ENCODE peak calls at places on chromosomes 4 and X, in six cellular contexts. One of them, this sample, is unnamed.

GRCh38 chrX:54633641-54634040 is 103.6 kb downstream of the GNL3L start:
- DNase-seq in IMR-90: peak
- DNase-seq in GM12878: no peak
- DNase-seq in A549: no peak
- DNase-seq in K562: no peak
- DNase-seq in HepG2: no peak
- DNase-seq in this sample: no peak

GRCh38 chr4:11585506-11585905 is 156.8 kb upstream of the HS3ST1 start:
- DNase-seq in IMR-90: no peak
- DNase-seq in K562: no peak
- DNase-seq in GM12878: no peak
- DNase-seq in HepG2: no peak
- DNase-seq in A549: peak
- DNase-seq in this sample: no peak

GRCh38 chrX:53616921-53617320 is 69.6 kb downstream of the HUWE1 start:
- DNase-seq in A549: no peak
- DNase-seq in K562: no peak
- DNase-seq in IMR-90: no peak
- DNase-seq in HepG2: no peak
- DNase-seq in GM12878: no peak
- DNase-seq in this sample: no peak

GRCh38 chr4:87949961-87950360 is 25.6 kb upstream of the SPP1 start:
- DNase-seq in GM12878: no peak
- DNase-seq in A549: no peak
- DNase-seq in IMR-90: peak
- DNase-seq in K562: no peak
- DNase-seq in HepG2: no peak
- DNase-seq in this sample: no peak

GRCh38 chr4:140256941-140257340 is 103.0 kb upstream of the MAML3 start:
- DNase-seq in IMR-90: peak
- DNase-seq in GM12878: no peak
- DNase-seq in K562: no peak
- DNase-seq in HepG2: peak
- DNase-seq in A549: no peak
- DNase-seq in this sample: no peak

GRCh38 chr4:77701111-77701510 is 95.5 kb downstream of the CXCL13 start:
- DNase-seq in A549: no peak
- DNase-seq in K562: no peak
- DNase-seq in HepG2: no peak
- DNase-seq in GM12878: no peak
- DNase-seq in IMR-90: no peak
- DNase-seq in this sample: no peak

GRCh38 chrX:131792789-131793462 is 230.2 kb upstream of the STK26 start:
- DNase-seq in HepG2: no peak
- DNase-seq in IMR-90: peak
- DNase-seq in A549: peak
- DNase-seq in GM12878: peak
- DNase-seq in K562: no peak
- DNase-seq in this sample: peak

GRCh38 chr4:111960241-111960667 is 185.0 kb upstream of the FAM241A start:
- DNase-seq in IMR-90: no peak
- DNase-seq in GM12878: peak
- DNase-seq in K562: no peak
- DNase-seq in HepG2: no peak
- DNase-seq in A549: no peak
- DNase-seq in this sample: no peak

GRCh38 chr4:142378179-142378578 is 467.9 kb downstream of the INPP4B start:
- DNase-seq in IMR-90: no peak
- DNase-seq in K562: no peak
- DNase-seq in HepG2: no peak
- DNase-seq in A549: no peak
- DNase-seq in GM12878: no peak
- DNase-seq in this sample: no peak

GRCh38 chrX:71440401-71440800 is 74.2 kb downstream of the TAF1 start:
- DNase-seq in HepG2: no peak
- DNase-seq in A549: no peak
- DNase-seq in IMR-90: no peak
- DNase-seq in GM12878: no peak
- DNase-seq in K562: no peak
- DNase-seq in this sample: no peak

GRCh38 chr4:111492501-111492900 is 652.8 kb upstream of the FAM241A start:
- DNase-seq in GM12878: no peak
- DNase-seq in IMR-90: no peak
- DNase-seq in HepG2: no peak
- DNase-seq in A549: no peak
- DNase-seq in K562: no peak
- DNase-seq in this sample: no peak

GRCh38 chr4:22500831-22501714 is 14.8 kb downstream of the ADGRA3 start:
- DNase-seq in K562: no peak
- DNase-seq in IMR-90: peak
- DNase-seq in HepG2: no peak
- DNase-seq in A549: peak
- DNase-seq in GM12878: peak
- DNase-seq in this sample: no peak

GRCh38 chr4:113148925-113149324 is 99.5 kb downstream of the ANK2 start:
- DNase-seq in GM12878: no peak
- DNase-seq in A549: no peak
- DNase-seq in IMR-90: no peak
- DNase-seq in K562: no peak
- DNase-seq in HepG2: no peak
- DNase-seq in this sample: no peak

GRCh38 chrX:123648028-123648810 is 84.6 kb downstream of the THOC2 start:
- DNase-seq in HepG2: peak
- DNase-seq in A549: peak
- DNase-seq in GM12878: no peak
- DNase-seq in IMR-90: peak
- DNase-seq in K562: peak
- DNase-seq in this sample: no peak

GRCh38 chr4:117429061-117429460 is 343.7 kb upstream of the TRAM1L1 start:
- DNase-seq in HepG2: no peak
- DNase-seq in IMR-90: no peak
- DNase-seq in A549: no peak
- DNase-seq in K562: no peak
- DNase-seq in GM12878: no peak
- DNase-seq in this sample: no peak

GRCh38 chr4:111501946-111502345 is 643.3 kb upstream of the FAM241A start:
- DNase-seq in K562: no peak
- DNase-seq in GM12878: no peak
- DNase-seq in HepG2: no peak
- DNase-seq in IMR-90: peak
- DNase-seq in A549: no peak
- DNase-seq in this sample: no peak

GRCh38 chr4:21452931-21453330 is 495.6 kb downstream of the KCNIP4 start:
- DNase-seq in K562: no peak
- DNase-seq in HepG2: no peak
- DNase-seq in A549: no peak
- DNase-seq in GM12878: no peak
- DNase-seq in IMR-90: no peak
- DNase-seq in this sample: no peak

GRCh38 chr4:654871-655734 is 19.0 kb downstream of the ATP5ME start:
- DNase-seq in HepG2: no peak
- DNase-seq in A549: no peak
- DNase-seq in K562: no peak
- DNase-seq in IMR-90: no peak
- DNase-seq in GM12878: no peak
- DNase-seq in this sample: no peak

GRCh38 chr4:108336076-108336475 is 167.3 kb upstream of the LEF1 start:
- DNase-seq in GM12878: no peak
- DNase-seq in IMR-90: no peak
- DNase-seq in HepG2: no peak
- DNase-seq in A549: no peak
- DNase-seq in K562: no peak
- DNase-seq in this sample: no peak

GRCh38 chr4:73257995-73258667 is 467 bp downstream of the ANKRD17 start:
- DNase-seq in GM12878: no peak
- DNase-seq in A549: peak
- DNase-seq in HepG2: peak
- DNase-seq in K562: peak
- DNase-seq in IMR-90: peak
- DNase-seq in this sample: peak

GRCh38 chrX:125090046-125090445 is 229.6 kb upstream of the TEX13C start:
- DNase-seq in IMR-90: no peak
- DNase-seq in K562: no peak
- DNase-seq in A549: no peak
- DNase-seq in GM12878: no peak
- DNase-seq in HepG2: no peak
- DNase-seq in this sample: no peak
- TF ChIP-seq SMC3 in IMR-90: no peak
- TF ChIP-seq SMC3 in K562: no peak
- TF ChIP-seq SMC3 in A549: no peak
- TF ChIP-seq SMC3 in GM12878: no peak
- TF ChIP-seq SMC3 in HepG2: no peak
- TF ChIP-seq SMC3 in this sample: no peak

GRCh38 chr4:81688085-81688484 is 216.4 kb upstream of the RASGEF1B start:
- DNase-seq in A549: no peak
- DNase-seq in IMR-90: no peak
- DNase-seq in HepG2: no peak
- DNase-seq in GM12878: no peak
- DNase-seq in K562: no peak
- DNase-seq in this sample: no peak
- TF ChIP-seq SMC3 in A549: no peak
- TF ChIP-seq SMC3 in IMR-90: no peak
- TF ChIP-seq SMC3 in HepG2: no peak
- TF ChIP-seq SMC3 in GM12878: no peak
- TF ChIP-seq SMC3 in K562: no peak
- TF ChIP-seq SMC3 in this sample: no peak

GRCh38 chr4:186104114-186104894 is at the start of gene FAM149A:
- DNase-seq in HepG2: no peak
- DNase-seq in K562: no peak
- DNase-seq in IMR-90: no peak
- DNase-seq in GM12878: no peak
- DNase-seq in A549: peak
- DNase-seq in this sample: no peak
- TF ChIP-seq SMC3 in HepG2: no peak
- TF ChIP-seq SMC3 in K562: no peak
- TF ChIP-seq SMC3 in IMR-90: no peak
- TF ChIP-seq SMC3 in GM12878: no peak
- TF ChIP-seq SMC3 in A549: no peak
- TF ChIP-seq SMC3 in this sample: no peak

GRCh38 chr4:76606662-76607265 is 171.7 kb downstream of the SHROOM3 start:
- DNase-seq in A549: no peak
- DNase-seq in IMR-90: no peak
- DNase-seq in HepG2: no peak
- DNase-seq in K562: no peak
- DNase-seq in GM12878: no peak
- DNase-seq in this sample: no peak

GRCh38 chr4:76607846-76608245 is 172.8 kb downstream of the SHROOM3 start:
- DNase-seq in GM12878: no peak
- DNase-seq in IMR-90: no peak
- DNase-seq in HepG2: no peak
- DNase-seq in K562: no peak
- DNase-seq in A549: no peak
- DNase-seq in this sample: no peak

GRCh38 chr4:76610751-76611150 is 175.7 kb downstream of the SHROOM3 start:
- DNase-seq in HepG2: no peak
- DNase-seq in A549: no peak
- DNase-seq in GM12878: no peak
- DNase-seq in K562: no peak
- DNase-seq in IMR-90: no peak
- DNase-seq in this sample: no peak

GRCh38 chr4:76605099-76605563 is 170.1 kb downstream of the SHROOM3 start:
- DNase-seq in GM12878: no peak
- DNase-seq in A549: no peak
- DNase-seq in HepG2: no peak
- DNase-seq in K562: no peak
- DNase-seq in IMR-90: peak
- DNase-seq in this sample: no peak

DNA sequence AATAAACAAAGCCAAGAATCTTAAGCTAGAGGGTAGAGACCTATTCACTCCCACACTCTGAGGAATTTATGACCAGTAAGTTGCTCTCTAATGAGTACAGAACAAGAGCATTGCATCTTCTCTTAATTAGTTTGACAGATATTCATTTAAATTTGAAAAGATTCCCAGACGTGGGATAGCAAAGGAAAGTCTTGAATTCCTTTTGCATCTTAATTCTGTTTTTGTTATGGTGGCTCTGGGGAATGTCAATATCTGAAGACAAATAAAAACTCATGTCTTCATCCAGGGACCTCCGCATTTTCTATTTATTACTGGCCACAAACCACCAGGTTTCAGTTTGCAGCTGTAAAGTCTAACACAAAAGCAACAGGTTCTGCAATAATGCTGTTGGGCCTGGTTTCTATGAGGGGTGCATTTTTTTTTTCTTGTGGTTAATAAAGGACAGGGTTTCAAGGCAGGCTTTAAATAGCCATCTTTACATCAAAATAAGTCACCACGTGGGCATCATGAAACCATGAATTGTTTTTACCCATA is 172.3 kb downstream of the SHROOM3 start:
- DNase-seq in GM12878: peak
- DNase-seq in HepG2: no peak
- DNase-seq in IMR-90: peak
- DNase-seq in A549: no peak
- DNase-seq in K562: no peak
- DNase-seq in this sample: no peak
- TF ChIP-seq SMC3 in GM12878: no peak
- TF ChIP-seq SMC3 in HepG2: no peak
- TF ChIP-seq SMC3 in IMR-90: no peak
- TF ChIP-seq SMC3 in A549: no peak
- TF ChIP-seq SMC3 in K562: no peak
- TF ChIP-seq SMC3 in this sample: no peak

DNA sequence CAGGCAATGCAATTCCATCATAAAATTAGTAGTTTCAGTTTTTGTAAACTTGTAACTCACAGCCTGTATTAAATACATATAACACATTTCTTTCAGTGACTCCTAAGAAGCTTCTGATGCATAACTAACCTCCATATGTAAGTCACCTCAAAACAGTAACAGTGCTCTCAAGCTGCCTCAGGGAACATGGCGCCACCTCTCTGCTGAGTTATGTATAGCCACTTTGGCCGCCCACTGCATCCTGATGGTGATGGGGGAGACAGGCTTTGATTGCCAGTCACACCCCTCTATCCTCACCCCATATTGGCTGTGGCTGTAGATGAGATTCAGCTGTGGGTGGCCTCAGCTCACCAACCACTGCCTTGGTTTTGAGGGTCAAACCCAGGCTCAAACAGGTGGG is 54.3 kb downstream of the LRBA start:
- DNase-seq in A549: peak
- DNase-seq in K562: peak
- DNase-seq in IMR-90: no peak
- DNase-seq in HepG2: peak
- DNase-seq in GM12878: no peak
- DNase-seq in this sample: peak
- TF ChIP-seq SMC3 in A549: no peak
- TF ChIP-seq SMC3 in K562: peak
- TF ChIP-seq SMC3 in IMR-90: no peak
- TF ChIP-seq SMC3 in HepG2: no peak
- TF ChIP-seq SMC3 in GM12878: no peak
- TF ChIP-seq SMC3 in this sample: no peak

This sample was measured in SK-N-SH.